ENCODE peak calls at places on chromosomes 6 and 20, in five cellular contexts. Q, E, J, Y and M are unnamed samples.

GRCh38 chr20:21202284-21202683 is 76.4 kb downstream of the KIZ start:
- DNase-seq in Q (peak), E (no peak), J (peak), Y (no peak), M (no peak)

GRCh38 chr20:10651227-10651990 is 22.4 kb downstream of the JAG1 start:
- DNase-seq in Y (no peak), J (no peak), Q (peak), E (no peak), M (no peak)

GRCh38 chr6:27205375-27206278 is 41.9 kb upstream of the PRSS16 start:
- DNase-seq in Q (peak), Y (no peak), E (no peak), J (no peak), M (no peak)

GRCh38 chr6:118467181-118467580 is 80.9 kb upstream of the PLN start:
- DNase-seq in J (no peak), Q (no peak), E (no peak), Y (no peak), M (no peak)

GRCh38 chr6:15464211-15464725 is 198.6 kb downstream of the DTNBP1 start:
- DNase-seq in E (peak), J (no peak), Y (no peak), Q (no peak), M (peak)

GRCh38 chr6:24710519-24711303 is 8.2 kb downstream of the C6orf62 start:
- DNase-seq in J (no peak), E (no peak), Q (no peak), Y (no peak), M (no peak)

GRCh38 chr6:123030292-123030691 is 34.3 kb downstream of the CLVS2 start:
- DNase-seq in J (no peak), E (no peak), Y (no peak), Q (peak), M (no peak)

GRCh38 chr6:137165375-137166246 is 7.8 kb downstream of the IL22RA2 start:
- DNase-seq in Q (no peak), Y (no peak), E (no peak), J (peak), M (peak)

GRCh38 chr6:105270511-105270910 is 90.7 kb upstream of the POPDC3 start:
- DNase-seq in Y (no peak), Q (no peak), E (no peak), J (peak), M (no peak)

GRCh38 chr6:141562181-141562800 is 570.4 kb upstream of the GJE1 start:
- DNase-seq in E (peak), J (no peak), Q (no peak), Y (no peak), M (peak)

GRCh38 chr6:56432194-56432593 is 184.8 kb upstream of the COL21A1 start:
- DNase-seq in Q (no peak), Y (no peak), J (no peak), E (no peak), M (no peak)

GRCh38 chr20:15195378-15195777 is 858.0 kb upstream of the FLRT3 start:
- DNase-seq in E (no peak), Y (no peak), J (no peak), Q (no peak), M (no peak)

GRCh38 chr20:49765846-49766541 is 46.6 kb upstream of the SLC9A8 start:
- DNase-seq in Y (no peak), Q (peak), J (peak), E (no peak), M (no peak)

GRCh38 chr20:59448828-59449444 is 148.5 kb downstream of the EDN3 start:
- DNase-seq in Q (no peak), Y (no peak), E (no peak), J (no peak), M (no peak)

GRCh38 chr20:22180244-22180643 is 404.1 kb downstream of the FOXA2 start:
- DNase-seq in E (peak), Q (no peak), J (no peak), Y (no peak), M (no peak)

GRCh38 chr6:98547634-98548033 is 286.7 kb upstream of the POU3F2 start:
- DNase-seq in Y (no peak), Q (no peak), J (no peak), E (no peak), M (no peak)

GRCh38 chr6:33279971-33280511 is 3.1 kb downstream of the B3GALT4 start:
- DNase-seq in Y (no peak), J (peak), Q (peak), E (peak), M (peak)

GRCh38 chr6:13800615-13801014 is 13.7 kb downstream of the MCUR1 start:
- DNase-seq in J (no peak), Q (no peak), Y (no peak), E (no peak), M (no peak)

GRCh38 chr6:13794184-13794583 is 20.2 kb downstream of the MCUR1 start:
- DNase-seq in Y (no peak), E (no peak), Q (peak), J (peak), M (no peak)

GRCh38 chr6:13796781-13797180 is 17.6 kb downstream of the MCUR1 start:
- DNase-seq in Y (no peak), E (no peak), Q (no peak), J (no peak), M (no peak)

DNA sequence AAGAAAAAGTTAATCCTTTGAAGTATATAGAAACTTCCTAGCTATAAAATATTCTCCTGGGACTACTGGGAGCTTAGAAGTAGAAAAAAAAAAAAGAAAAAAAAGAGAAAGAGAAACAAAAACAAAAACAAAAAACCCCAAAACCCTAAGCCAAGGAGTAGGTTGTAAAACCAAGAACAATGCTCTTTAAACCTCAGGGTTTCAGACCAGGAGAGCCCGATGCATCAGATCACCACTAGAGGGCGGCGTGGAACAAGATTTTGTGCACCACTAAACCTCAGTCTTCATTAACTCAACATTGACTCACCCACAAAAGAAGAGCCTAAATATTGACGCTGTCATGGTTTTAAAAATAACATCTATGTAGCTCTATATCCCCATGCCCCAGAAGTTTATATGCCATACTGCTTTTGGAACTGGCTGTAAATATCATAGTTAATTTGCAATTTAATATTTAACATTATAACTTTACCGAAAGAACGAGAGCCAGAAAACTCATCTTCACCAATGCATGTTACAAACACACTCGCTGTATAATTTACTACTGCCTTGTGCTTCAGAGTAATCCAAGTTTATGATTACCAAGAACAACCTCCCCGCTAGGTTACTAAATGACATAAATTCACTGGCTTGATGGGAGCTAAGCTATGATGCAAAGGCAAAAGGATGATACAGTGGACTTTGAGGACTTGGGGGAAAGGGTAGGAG is 19.2 kb downstream of the MCUR1 start:
- DNase-seq in E (peak), Q (peak), Y (peak), J (peak), M (peak)
- TF ChIP-seq CTCF in E (peak), Q (peak), Y (peak), J (peak), M (peak)

GRCh38 chr6:6915219-6915618 is 192.5 kb upstream of the RREB1 start:
- DNase-seq in Y (no peak), E (no peak), J (no peak), Q (peak), M (no peak)
- TF ChIP-seq CTCF in Y (no peak), E (no peak), J (no peak), Q (no peak), M (no peak)

DNA sequence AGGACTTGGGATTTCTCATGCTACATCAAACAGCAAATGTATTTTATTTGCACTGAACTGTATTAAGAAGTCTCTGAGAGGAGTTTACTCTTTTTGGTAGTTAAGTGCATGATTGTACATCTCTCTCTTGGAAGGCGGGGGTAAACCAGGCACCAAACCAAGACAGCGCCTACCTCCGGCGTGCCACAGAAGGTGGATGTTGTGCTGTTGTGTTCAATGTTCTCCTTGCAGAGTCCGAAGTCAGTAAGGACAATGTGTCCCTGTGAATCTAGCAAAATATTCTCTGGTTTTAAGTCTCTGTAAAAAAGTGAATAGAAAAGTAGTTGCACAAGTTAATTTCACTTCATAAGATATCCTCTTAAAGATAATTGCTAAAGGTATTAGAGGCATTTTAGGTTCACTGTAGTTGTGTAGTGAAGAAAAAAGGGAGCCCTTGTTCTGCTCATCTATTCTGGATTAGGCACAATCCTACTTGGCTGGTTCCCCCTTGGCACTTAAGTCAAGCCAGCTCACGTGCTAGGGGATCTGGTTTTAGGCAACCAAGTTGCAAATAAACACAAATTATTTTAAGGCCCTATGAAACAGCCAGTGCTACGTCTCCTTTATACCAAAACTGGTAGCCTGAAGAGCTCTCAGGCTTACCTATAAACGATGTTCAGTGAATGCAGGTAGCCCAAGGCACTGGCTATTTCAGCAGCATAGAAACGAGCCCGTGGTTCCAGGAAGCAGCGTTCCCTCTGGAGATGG is 119.8 kb upstream of the SLC2A12 start:
- DNase-seq in J (peak), E (no peak), Q (peak), Y (no peak), M (no peak)
- TF ChIP-seq CTCF in J (no peak), E (no peak), Q (no peak), Y (no peak), M (no peak)

DNA sequence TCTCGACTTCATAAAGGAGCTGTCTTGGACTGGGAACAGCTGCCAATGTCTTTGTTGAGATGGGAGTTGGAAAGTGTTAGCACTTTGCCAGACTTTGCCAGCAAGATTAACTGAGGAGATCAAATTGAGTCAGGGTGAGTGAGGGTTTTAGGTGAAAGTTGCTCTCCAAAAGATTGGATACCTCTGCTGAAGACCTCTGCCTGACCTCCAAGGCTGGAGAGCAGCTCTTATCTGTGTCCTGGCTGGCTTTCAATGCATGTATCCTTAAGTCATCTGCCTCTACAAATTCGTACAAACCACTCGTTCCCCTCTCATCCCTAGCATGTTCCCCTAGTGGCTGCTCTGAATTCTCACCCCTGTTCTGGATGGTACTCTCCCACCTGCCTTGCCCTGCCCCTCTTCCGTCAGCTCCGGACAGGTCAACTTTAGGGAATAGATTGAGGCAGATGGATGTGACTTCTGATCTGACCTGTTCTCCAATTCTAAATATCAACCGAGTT is at the start of gene EFCAB8:
- DNase-seq in Q (no peak), E (no peak), Y (no peak), J (no peak), M (no peak)
- TF ChIP-seq CTCF in Q (peak), E (no peak), Y (no peak), J (peak), M (peak)